ENCODE peak calls at places on chromosomes 7 and 10, in five cellular contexts. U is trophoblast cell, E is left ventricle myocardium inferior, N is astrocyte of the spinal cord, W is aorta. T is an unnamed sample.

GRCh38 chr7:133822816-133823552 is 304.2 kb upstream of the LRGUK start:
- DNase-seq in W (no peak), U (no peak), E (no peak), N (no peak), T (no peak)

GRCh38 chr7:128938524-128939074 is 872 bp downstream of the IRF5 start:
- DNase-seq in N (no peak), W (no peak), E (no peak), U (no peak), T (peak; percentile 42)

GRCh38 chr7:139081584-139081983 is 27.9 kb downstream of the ZC3HAV1 start:
- DNase-seq in E (no peak), U (no peak), N (no peak), W (no peak), T (no peak)

GRCh38 chr7:155961241-155962190 is 149.3 kb upstream of the SHH start:
- DNase-seq in U (no peak), W (no peak), N (peak; percentile 77), E (no peak), T (no peak)

GRCh38 chr10:89837173-89838001 is 136.0 kb downstream of the KIF20B start:
- DNase-seq in U (peak; percentile 47), E (peak; percentile 26), N (peak; percentile 24), W (no peak), T (peak; percentile 19)

GRCh38 chr7:1238363-1239331 is 6.0 kb downstream of the UNCX start:
- DNase-seq in N (no peak), U (no peak), W (no peak), E (no peak), T (no peak)

GRCh38 chr7:145644426-145645154 is 472.0 kb upstream of the CNTNAP2 start:
- DNase-seq in E (no peak), U (no peak), N (no peak), W (no peak), T (no peak)

GRCh38 chr7:19321925-19322470 is 176.8 kb upstream of the FERD3L start:
- DNase-seq in U (no peak), W (no peak), N (peak; percentile 52), E (no peak), T (no peak)

GRCh38 chr10:42933454-42934340 is 143.2 kb upstream of the RET start:
- DNase-seq in U (no peak), W (no peak), E (no peak), N (peak; percentile 25), T (no peak)

GRCh38 chr10:109018892-109019507 is 904.3 kb downstream of the XPNPEP1 start:
- DNase-seq in N (no peak), U (no peak), W (no peak), E (no peak), T (no peak)

T was measured in germinal center.